ENCODE peak calls at places on chromosomes 12 and 14, in four cellular contexts. X, K, A and J are unnamed samples.

GRCh38 chr14:105023791-105024480 is 3.1 kb upstream of the CDCA4 start:
- DNase-seq in X (no peak), K (no peak), A (no peak), J (no peak)

GRCh38 chr14:34036319-34036761 is 85.5 kb upstream of the EGLN3 start:
- DNase-seq in X (no peak), K (no peak), A (no peak), J (no peak)

GRCh38 chr12:93402333-93403311 is 24.9 kb downstream of the NUDT4 start:
- DNase-seq in X (no peak), K (no peak), A (no peak), J (no peak)

GRCh38 chr14:57833304-57833703 is 32.6 kb downstream of the SLC35F4 start:
- DNase-seq in X (peak; percentile 14), K (no peak), A (peak; percentile 50), J (no peak)

GRCh38 chr12:128258866-128259555 is 8.0 kb upstream of the TMEM132C start:
- DNase-seq in X (no peak), K (no peak), A (no peak), J (no peak)

GRCh38 chr14:54275997-54276396 is 120.8 kb upstream of the CDKN3 start:
- DNase-seq in X (no peak), K (no peak), A (no peak), J (no peak)

GRCh38 chr14:22084393-22085281 is 411.0 kb upstream of the OR4E1 start:
- DNase-seq in X (no peak), K (no peak), A (no peak), J (no peak)

GRCh38 chr12:10186299-10186698 is 7.5 kb downstream of the TMEM52B start:
- DNase-seq in X (no peak), K (no peak), A (peak; percentile 60), J (peak; percentile 69)

GRCh38 chr14:74251546-74252030 is 12.3 kb downstream of the VSX2 start:
- DNase-seq in X (peak; percentile 62), K (peak; percentile 50), A (peak; percentile 83), J (peak; percentile 83)

GRCh38 chr12:81598205-81598604 is 160.9 kb downstream of the PPFIA2 start:
- DNase-seq in X (no peak), K (no peak), A (no peak), J (no peak)

GRCh38 chr12:76508128-76508661 is 51.4 kb downstream of the OSBPL8 start:
- DNase-seq in X (no peak), K (no peak), A (no peak), J (no peak)

GRCh38 chr14:92160619-92161018 is 38.9 kb downstream of the CPSF2 start:
- DNase-seq in X (no peak), K (no peak), A (no peak), J (no peak)

GRCh38 chr12:106301241-106301610 is 1.3 kb upstream of the TCP11L2 start:
- DNase-seq in X (no peak), K (no peak), A (no peak), J (no peak)

GRCh38 chr14:37623971-37624370 is 28.5 kb downstream of the TTC6 start:
- DNase-seq in X (no peak), K (no peak), A (no peak), J (no peak)

GRCh38 chr12:62764251-62764650 is 170.7 kb downstream of the PPM1H start:
- DNase-seq in X (no peak), K (no peak), A (no peak), J (no peak)
- H3K27ac ChIP-seq in X (peak overlapping the region; percentile 19), K (no peak overlapping the region), A (no peak overlapping the region), J (peak overlapping the region; percentile 14)

GRCh38 chr12:124754491-124754890 is 109.2 kb downstream of the SCARB1 start:
- DNase-seq in X (no peak), K (no peak), A (no peak), J (no peak)
- H3K27ac ChIP-seq in X (peak overlapping the region; percentile 77), K (no peak overlapping the region), A (peak overlapping the region; percentile 77), J (peak overlapping the region; percentile 97)

GRCh38 chr12:5941907-5942306 is 3.2 kb downstream of the ANO2 start:
- DNase-seq in X (no peak), K (no peak), A (no peak), J (no peak)
- H3K27ac ChIP-seq in X (no peak overlapping the region), K (no peak overlapping the region), A (no peak overlapping the region), J (no peak overlapping the region)

DNA sequence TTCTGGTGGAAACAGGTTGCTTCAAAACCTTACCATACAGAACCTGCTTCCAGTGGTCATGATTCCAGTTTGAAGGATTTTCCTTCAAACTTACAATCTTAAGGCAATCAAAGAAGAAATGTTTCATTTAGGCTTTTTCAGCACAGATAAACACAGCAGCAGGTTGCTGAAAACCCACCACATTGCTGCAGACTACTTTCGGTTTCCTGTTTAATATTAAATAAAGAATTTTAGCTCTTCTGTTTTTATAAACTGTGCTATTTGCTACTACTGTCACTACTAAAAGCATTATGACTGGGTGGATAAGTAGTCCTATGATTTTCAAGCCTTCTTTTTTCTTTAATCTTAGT is 13.2 kb upstream of the FOXN3 start:
- DNase-seq in X (no peak), K (no peak), A (no peak), J (no peak)
- H3K27ac ChIP-seq in X (peak overlapping the region; percentile 82), K (peak overlapping the region; percentile 79), A (peak overlapping the region; percentile 70), J (peak overlapping the region; percentile 72)

GRCh38 chr14:71658261-71658860 is 273.9 kb upstream of the RGS6 start:
- DNase-seq in X (no peak), K (no peak), A (no peak), J (no peak)
- H3K27ac ChIP-seq in X (no peak overlapping the region), K (no peak overlapping the region), A (no peak overlapping the region), J (no peak overlapping the region)

GRCh38 chr12:3761116-3761770 is 8.3 kb upstream of the CRACR2A start:
- DNase-seq in X (no peak), K (no peak), A (no peak), J (no peak)

GRCh38 chr12:3755898-3756297 is 3.0 kb upstream of the CRACR2A start:
- DNase-seq in X (no peak), K (no peak), A (peak; percentile 62), J (no peak)

GRCh38 chr12:3757261-3757660 is 4.4 kb upstream of the CRACR2A start:
- DNase-seq in X (no peak), K (no peak), A (no peak), J (no peak)

DNA sequence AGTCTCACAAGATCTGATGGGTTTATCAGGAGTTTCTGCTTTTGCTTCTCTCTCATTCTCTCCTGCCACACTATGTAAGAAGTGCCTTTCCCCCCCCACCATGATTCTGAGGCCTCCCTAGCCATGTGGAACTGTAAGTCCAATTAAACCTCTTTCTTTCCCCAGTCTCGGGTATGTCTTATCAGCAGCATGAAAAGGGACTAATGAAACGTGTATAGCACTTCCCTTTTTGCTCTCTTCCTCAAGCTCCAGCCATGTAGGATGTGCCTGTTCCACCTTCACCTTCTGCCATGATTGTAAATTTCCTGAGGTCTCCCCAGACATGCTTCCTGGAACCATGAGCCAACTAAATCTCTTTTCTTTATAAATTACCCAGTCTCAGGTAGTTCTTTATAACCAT is 7.0 kb upstream of the CRACR2A start:
- DNase-seq in X (no peak), K (no peak), A (no peak), J (no peak)
- H3K27ac ChIP-seq in X (no peak overlapping the region), K (no peak overlapping the region), A (no peak overlapping the region), J (no peak overlapping the region)

GRCh38 chr12:87302126-87302732 is 727.0 kb downstream of the C12orf50 start:
- DNase-seq in X (no peak), K (no peak), A (no peak), J (no peak)
- H3K27ac ChIP-seq in X (no peak overlapping the region), K (no peak overlapping the region), A (no peak overlapping the region), J (no peak overlapping the region)

DNA sequence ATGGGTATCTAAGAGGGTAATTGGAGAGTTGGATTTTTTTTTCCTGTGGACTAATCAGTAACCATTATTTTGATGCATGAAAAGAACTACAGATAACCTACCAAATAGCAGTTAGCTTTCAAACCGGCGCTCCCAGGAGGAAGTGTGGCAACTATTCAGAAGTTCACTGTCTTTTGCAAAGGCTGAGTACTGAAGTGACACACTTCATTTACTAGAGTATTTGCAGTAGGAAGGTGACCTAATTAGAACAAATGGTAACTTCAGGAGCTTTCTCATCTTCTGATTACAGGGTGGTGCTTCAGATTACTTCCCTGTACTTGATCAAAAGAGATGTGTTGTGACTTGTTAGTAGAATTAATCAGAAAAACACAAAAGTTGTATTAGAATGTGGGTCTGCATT is 87.7 kb downstream of the PELI2 start:
- DNase-seq in X (no peak), K (no peak), A (no peak), J (no peak)
- H3K27ac ChIP-seq in X (no peak overlapping the region), K (no peak overlapping the region), A (no peak overlapping the region), J (no peak overlapping the region)

DNA sequence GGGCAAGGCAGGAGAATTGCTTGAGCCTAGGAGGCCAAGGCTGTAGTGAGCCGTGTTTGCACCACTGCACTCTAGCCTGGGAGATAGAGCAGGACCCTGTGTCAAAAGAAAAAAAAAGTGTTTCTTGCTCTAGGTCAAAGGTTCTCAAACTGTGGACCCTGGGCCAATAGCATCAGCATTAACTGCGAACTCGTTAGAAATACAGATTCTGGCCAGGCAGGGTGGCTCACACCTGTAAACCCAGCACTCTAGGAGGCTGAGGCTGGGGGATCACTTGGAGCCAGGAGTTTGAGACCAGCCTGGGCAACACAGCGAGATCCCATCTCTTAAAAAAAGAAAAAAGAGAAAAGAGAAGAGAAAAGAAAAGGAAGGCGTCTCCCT is 858 bp downstream of the RILPL2 start:
- DNase-seq in X (no peak), K (no peak), A (no peak), J (no peak)
- H3K27ac ChIP-seq in X (no peak overlapping the region), K (peak overlapping the region; percentile 92), A (peak overlapping the region; percentile 68), J (peak overlapping the region; percentile 74)